ENCODE peak calls at places on chromosomes 5 and 9, in eight cellular contexts. J, L, R, A, D, P, G and B are unnamed samples.

GRCh38 chr9:94867842-94868312 is 141.4 kb downstream of the AOPEP start:
- DNase-seq in J (no peak), L (no peak), R (no peak), A (no peak), D (peak), P (no peak), G (no peak), B (no peak)

GRCh38 chr5:38853753-38854470 is 8.1 kb downstream of the OSMR start:
- DNase-seq in J (no peak), L (no peak), R (no peak), A (no peak), D (peak), P (no peak), G (no peak), B (no peak)

GRCh38 chr5:173823721-173824567 is 64.2 kb upstream of the CPEB4 start:
- DNase-seq in J (no peak), L (no peak), R (no peak), A (no peak), D (peak), P (no peak), G (no peak), B (no peak)

GRCh38 chr5:55096860-55097259 is 5.6 kb upstream of the GZMA start:
- DNase-seq in J (no peak), L (no peak), R (no peak), A (no peak), D (no peak), P (no peak), G (no peak), B (no peak)

GRCh38 chr5:54538156-54538555 is 20.6 kb downstream of the SNX18 start:
- DNase-seq in J (no peak), L (no peak), R (no peak), A (no peak), D (no peak), P (no peak), G (no peak), B (no peak)

GRCh38 chr5:137220523-137220927 is 278.6 kb downstream of the SPOCK1 start:
- DNase-seq in J (no peak), L (no peak), R (no peak), A (no peak), D (peak), P (peak), G (no peak), B (no peak)

GRCh38 chr9:137630684-137631083 is 11.9 kb downstream of the EHMT1 start:
- DNase-seq in J (no peak), L (no peak), R (no peak), A (no peak), D (no peak), P (no peak), G (no peak), B (no peak)

GRCh38 chr5:98771389-98772109 is 1.9 kb upstream of the RGMB start:
- DNase-seq in J (no peak), L (peak), R (no peak), A (peak), D (peak), P (peak), G (no peak), B (peak)

GRCh38 chr5:31811210-31811609 is 172.3 kb downstream of the PDZD2 start:
- DNase-seq in J (no peak), L (no peak), R (no peak), A (no peak), D (peak), P (no peak), G (no peak), B (no peak)

GRCh38 chr9:89815903-89816573 is 211.2 kb downstream of the GADD45G start:
- DNase-seq in J (peak), L (no peak), R (peak), A (no peak), D (no peak), P (peak), G (no peak), B (no peak)

GRCh38 chr5:161306354-161306990 is 240.1 kb downstream of the GABRB2 start:
- DNase-seq in J (no peak), L (no peak), R (no peak), A (no peak), D (no peak), P (no peak), G (no peak), B (no peak)

GRCh38 chr5:96538831-96539250 is 105.8 kb upstream of the PCSK1 start:
- DNase-seq in J (no peak), L (no peak), R (no peak), A (no peak), D (no peak), P (no peak), G (no peak), B (no peak)

GRCh38 chr9:123338710-123339665 is 17.0 kb upstream of the CRB2 start:
- DNase-seq in J (peak), L (peak), R (peak), A (no peak), D (no peak), P (peak), G (peak), B (peak)

GRCh38 chr5:73135429-73136276 is 15.3 kb downstream of the TMEM171 start:
- DNase-seq in J (no peak), L (peak), R (no peak), A (no peak), D (peak), P (no peak), G (no peak), B (no peak)

GRCh38 chr9:128406848-128407391 is 13.7 kb upstream of the CERCAM start:
- DNase-seq in J (no peak), L (no peak), R (no peak), A (no peak), D (no peak), P (no peak), G (no peak), B (no peak)

GRCh38 chr5:76526950-76527349 is 96.3 kb downstream of the F2RL2 start:
- DNase-seq in J (no peak), L (no peak), R (no peak), A (no peak), D (no peak), P (no peak), G (no peak), B (no peak)

GRCh38 chr9:111482656-111483418 is 1.3 kb downstream of the ECPAS start:
- DNase-seq in J (peak), L (peak), R (peak), A (peak), D (peak), P (peak), G (peak), B (peak)

GRCh38 chr5:157994271-157994691 is 135.3 kb upstream of the CLINT1 start:
- DNase-seq in J (no peak), L (no peak), R (no peak), A (no peak), D (no peak), P (no peak), G (no peak), B (no peak)

GRCh38 chr5:159017787-159018186 is 81.9 kb downstream of the EBF1 start:
- DNase-seq in J (no peak), L (no peak), R (peak), A (no peak), D (peak), P (no peak), G (no peak), B (no peak)

GRCh38 chr5:12022444-12022843 is 118.2 kb upstream of the CTNND2 start:
- DNase-seq in J (no peak), L (no peak), R (no peak), A (no peak), D (no peak), P (no peak), G (no peak), B (no peak)

GRCh38 chr5:135887881-135888614 is 7.6 kb downstream of the IL9 start:
- DNase-seq in J (no peak), L (no peak), R (no peak), A (no peak), D (peak), P (no peak), G (no peak), B (no peak)

GRCh38 chr5:677131-678101 is 15.7 kb downstream of the TPPP start:
- DNase-seq in J (peak), L (no peak), R (peak), A (no peak), D (no peak), P (no peak), G (no peak), B (peak)

GRCh38 chr5:107542428-107542827 is 128.3 kb downstream of the EFNA5 start:
- DNase-seq in J (no peak), L (no peak), R (peak), A (no peak), D (peak), P (no peak), G (no peak), B (no peak)

GRCh38 chr5:37767961-37768360 is 71.9 kb downstream of the GDNF start:
- DNase-seq in J (no peak), L (no peak), R (no peak), A (no peak), D (no peak), P (no peak), G (no peak), B (no peak)

GRCh38 chr9:13361076-13361475 is 81.6 kb upstream of the MPDZ start:
- DNase-seq in J (no peak), L (no peak), R (no peak), A (no peak), D (no peak), P (no peak), G (no peak), B (no peak)

GRCh38 chr9:137463931-137464290 is 4.8 kb upstream of the NSMF start:
- DNase-seq in J (no peak), L (no peak), R (no peak), A (no peak), D (no peak), P (no peak), G (no peak), B (no peak)

GRCh38 chr5:91176288-91177016 is 206.7 kb downstream of the ARRDC3 start:
- DNase-seq in J (no peak), L (no peak), R (no peak), A (no peak), D (no peak), P (no peak), G (no peak), B (no peak)

GRCh38 chr9:129569506-129570449 is 51.1 kb downstream of the C9orf50 start:
- DNase-seq in J (no peak), L (no peak), R (no peak), A (peak), D (peak), P (no peak), G (no peak), B (no peak)

GRCh38 chr9:128911529-128912035 is 9.2 kb upstream of the PHYHD1 start:
- DNase-seq in J (peak), L (no peak), R (peak), A (no peak), D (peak), P (no peak), G (no peak), B (no peak)

GRCh38 chr9:18478517-18479361 is 4.8 kb downstream of the ADAMTSL1 start:
- DNase-seq in J (no peak), L (no peak), R (no peak), A (no peak), D (no peak), P (no peak), G (no peak), B (no peak)

GRCh38 chr9:132008871-132009812 is 70.5 kb downstream of the MED27 start:
- DNase-seq in J (no peak), L (no peak), R (no peak), A (no peak), D (peak), P (no peak), G (no peak), B (no peak)

GRCh38 chr5:110386782-110387181 is 339.7 kb downstream of the TMEM232 start:
- DNase-seq in J (no peak), L (no peak), R (no peak), A (no peak), D (no peak), P (no peak), G (no peak), B (no peak)

GRCh38 chr5:180287868-180288267 is 4.0 kb downstream of the MAPK9 start:
- DNase-seq in J (no peak), L (no peak), R (no peak), A (no peak), D (no peak), P (no peak), G (no peak), B (no peak)